ENCODE peak calls at places on chromosomes 2 and 18, in ten cellular contexts. One of them, this sample, is unnamed.

GRCh38 chr2:105380432-105381118 is 18.3 kb downstream of the FHL2 start:
- DNase-seq in activated T-helper 1 cell treated with anti-CD3 and anti-CD28 coated beads, Interleukin-12 subunit alpha, Interleukin-12 subunit beta, Interleukin-2, Interleukin-4 antibody, amounts not matched to agents 30 ng/mL and 10 ng/mL and 1 ng/mL, durations not matched to agents 14 hours and 24 hours and 36 hours: no peak
- DNase-seq in mucosa of gallbladder: no peak
- DNase-seq in NCI-H748 treated with DMSO at 0.1 percent for 48 hours: no peak
- DNase-seq in HCT116: no peak
- DNase-seq in hepatocyte: no peak
- DNase-seq in thoracic aorta: no peak
- DNase-seq in smooth muscle cell of the brain vasculature: no peak
- DNase-seq in NCI-H774: no peak
- DNase-seq in germinal center: no peak
- DNase-seq in this sample: no peak

GRCh38 chr2:204973546-204974071 is 428.3 kb downstream of the PARD3B start:
- DNase-seq in mucosa of gallbladder: no peak
- DNase-seq in NCI-H774: no peak
- DNase-seq in activated T-helper 1 cell treated with anti-CD3 and anti-CD28 coated beads, Interleukin-12 subunit alpha, Interleukin-12 subunit beta, Interleukin-2, Interleukin-4 antibody, amounts not matched to agents 30 ng/mL and 10 ng/mL and 1 ng/mL, durations not matched to agents 14 hours and 24 hours and 36 hours: no peak
- DNase-seq in germinal center: no peak
- DNase-seq in HCT116: no peak
- DNase-seq in thoracic aorta: no peak
- DNase-seq in smooth muscle cell of the brain vasculature: no peak
- DNase-seq in hepatocyte: no peak
- DNase-seq in NCI-H748 treated with DMSO at 0.1 percent for 48 hours: no peak
- DNase-seq in this sample: no peak

GRCh38 chr2:232139171-232139594 is 177.7 kb downstream of the DIS3L2 start:
- DNase-seq in NCI-H774: no peak
- DNase-seq in germinal center: no peak
- DNase-seq in smooth muscle cell of the brain vasculature: no peak
- DNase-seq in hepatocyte: no peak
- DNase-seq in thoracic aorta: no peak
- DNase-seq in mucosa of gallbladder: no peak
- DNase-seq in HCT116: no peak
- DNase-seq in NCI-H748 treated with DMSO at 0.1 percent for 48 hours: no peak
- DNase-seq in activated T-helper 1 cell treated with anti-CD3 and anti-CD28 coated beads, Interleukin-12 subunit alpha, Interleukin-12 subunit beta, Interleukin-2, Interleukin-4 antibody, amounts not matched to agents 30 ng/mL and 10 ng/mL and 1 ng/mL, durations not matched to agents 14 hours and 24 hours and 36 hours: no peak
- DNase-seq in this sample: no peak

GRCh38 chr2:188971316-188971930 is 2.8 kb upstream of the COL3A1 start:
- DNase-seq in hepatocyte: no peak
- DNase-seq in activated T-helper 1 cell treated with anti-CD3 and anti-CD28 coated beads, Interleukin-12 subunit alpha, Interleukin-12 subunit beta, Interleukin-2, Interleukin-4 antibody, amounts not matched to agents 30 ng/mL and 10 ng/mL and 1 ng/mL, durations not matched to agents 14 hours and 24 hours and 36 hours: no peak
- DNase-seq in HCT116: no peak
- DNase-seq in NCI-H748 treated with DMSO at 0.1 percent for 48 hours: no peak
- DNase-seq in NCI-H774: no peak
- DNase-seq in smooth muscle cell of the brain vasculature: no peak
- DNase-seq in germinal center: no peak
- DNase-seq in thoracic aorta: no peak
- DNase-seq in mucosa of gallbladder: no peak
- DNase-seq in this sample: no peak

GRCh38 chr18:23825978-23826405 is 136.7 kb downstream of the LAMA3 start:
- DNase-seq in hepatocyte: peak
- DNase-seq in NCI-H774: no peak
- DNase-seq in NCI-H748 treated with DMSO at 0.1 percent for 48 hours: no peak
- DNase-seq in activated T-helper 1 cell treated with anti-CD3 and anti-CD28 coated beads, Interleukin-12 subunit alpha, Interleukin-12 subunit beta, Interleukin-2, Interleukin-4 antibody, amounts not matched to agents 30 ng/mL and 10 ng/mL and 1 ng/mL, durations not matched to agents 14 hours and 24 hours and 36 hours: no peak
- DNase-seq in HCT116: no peak
- DNase-seq in mucosa of gallbladder: peak
- DNase-seq in thoracic aorta: peak
- DNase-seq in smooth muscle cell of the brain vasculature: no peak
- DNase-seq in germinal center: no peak
- DNase-seq in this sample: peak

GRCh38 chr2:203670939-203671338 is 35.5 kb upstream of the CD28 start:
- DNase-seq in hepatocyte: no peak
- DNase-seq in NCI-H774: no peak
- DNase-seq in HCT116: no peak
- DNase-seq in smooth muscle cell of the brain vasculature: no peak
- DNase-seq in NCI-H748 treated with DMSO at 0.1 percent for 48 hours: no peak
- DNase-seq in germinal center: no peak
- DNase-seq in activated T-helper 1 cell treated with anti-CD3 and anti-CD28 coated beads, Interleukin-12 subunit alpha, Interleukin-12 subunit beta, Interleukin-2, Interleukin-4 antibody, amounts not matched to agents 30 ng/mL and 10 ng/mL and 1 ng/mL, durations not matched to agents 14 hours and 24 hours and 36 hours: no peak
- DNase-seq in mucosa of gallbladder: no peak
- DNase-seq in thoracic aorta: no peak
- DNase-seq in this sample: peak

GRCh38 chr2:46821600-46821999 is 94.0 kb downstream of the MCFD2 start:
- DNase-seq in NCI-H774: no peak
- DNase-seq in thoracic aorta: no peak
- DNase-seq in mucosa of gallbladder: no peak
- DNase-seq in hepatocyte: no peak
- DNase-seq in smooth muscle cell of the brain vasculature: no peak
- DNase-seq in HCT116: no peak
- DNase-seq in germinal center: no peak
- DNase-seq in activated T-helper 1 cell treated with anti-CD3 and anti-CD28 coated beads, Interleukin-12 subunit alpha, Interleukin-12 subunit beta, Interleukin-2, Interleukin-4 antibody, amounts not matched to agents 30 ng/mL and 10 ng/mL and 1 ng/mL, durations not matched to agents 14 hours and 24 hours and 36 hours: no peak
- DNase-seq in NCI-H748 treated with DMSO at 0.1 percent for 48 hours: no peak
- DNase-seq in this sample: no peak

GRCh38 chr2:226835420-226835795 is 446 bp upstream of the RHBDD1 start:
- DNase-seq in hepatocyte: peak
- DNase-seq in mucosa of gallbladder: peak
- DNase-seq in germinal center: peak
- DNase-seq in HCT116: no peak
- DNase-seq in activated T-helper 1 cell treated with anti-CD3 and anti-CD28 coated beads, Interleukin-12 subunit alpha, Interleukin-12 subunit beta, Interleukin-2, Interleukin-4 antibody, amounts not matched to agents 30 ng/mL and 10 ng/mL and 1 ng/mL, durations not matched to agents 14 hours and 24 hours and 36 hours: no peak
- DNase-seq in thoracic aorta: no peak
- DNase-seq in NCI-H774: no peak
- DNase-seq in NCI-H748 treated with DMSO at 0.1 percent for 48 hours: no peak
- DNase-seq in smooth muscle cell of the brain vasculature: no peak
- DNase-seq in this sample: no peak

GRCh38 chr2:238102865-238103264 is 2.7 kb downstream of the ESPNL start:
- DNase-seq in thoracic aorta: no peak
- DNase-seq in mucosa of gallbladder: no peak
- DNase-seq in NCI-H774: no peak
- DNase-seq in smooth muscle cell of the brain vasculature: no peak
- DNase-seq in germinal center: no peak
- DNase-seq in activated T-helper 1 cell treated with anti-CD3 and anti-CD28 coated beads, Interleukin-12 subunit alpha, Interleukin-12 subunit beta, Interleukin-2, Interleukin-4 antibody, amounts not matched to agents 30 ng/mL and 10 ng/mL and 1 ng/mL, durations not matched to agents 14 hours and 24 hours and 36 hours: no peak
- DNase-seq in HCT116: no peak
- DNase-seq in hepatocyte: no peak
- DNase-seq in NCI-H748 treated with DMSO at 0.1 percent for 48 hours: no peak
- DNase-seq in this sample: no peak

GRCh38 chr2:15142069-15142689 is 419.0 kb downstream of the NBAS start:
- DNase-seq in activated T-helper 1 cell treated with anti-CD3 and anti-CD28 coated beads, Interleukin-12 subunit alpha, Interleukin-12 subunit beta, Interleukin-2, Interleukin-4 antibody, amounts not matched to agents 30 ng/mL and 10 ng/mL and 1 ng/mL, durations not matched to agents 14 hours and 24 hours and 36 hours: peak
- DNase-seq in HCT116: no peak
- DNase-seq in germinal center: peak
- DNase-seq in thoracic aorta: no peak
- DNase-seq in hepatocyte: no peak
- DNase-seq in NCI-H774: peak
- DNase-seq in mucosa of gallbladder: no peak
- DNase-seq in NCI-H748 treated with DMSO at 0.1 percent for 48 hours: peak
- DNase-seq in smooth muscle cell of the brain vasculature: no peak
- DNase-seq in this sample: no peak

GRCh38 chr2:134917958-134918517 is 584 bp upstream of the CCNT2 start:
- DNase-seq in NCI-H774: peak
- DNase-seq in smooth muscle cell of the brain vasculature: no peak
- DNase-seq in thoracic aorta: peak
- DNase-seq in germinal center: peak
- DNase-seq in NCI-H748 treated with DMSO at 0.1 percent for 48 hours: peak
- DNase-seq in hepatocyte: no peak
- DNase-seq in mucosa of gallbladder: no peak
- DNase-seq in activated T-helper 1 cell treated with anti-CD3 and anti-CD28 coated beads, Interleukin-12 subunit alpha, Interleukin-12 subunit beta, Interleukin-2, Interleukin-4 antibody, amounts not matched to agents 30 ng/mL and 10 ng/mL and 1 ng/mL, durations not matched to agents 14 hours and 24 hours and 36 hours: peak
- DNase-seq in HCT116: no peak
- DNase-seq in this sample: no peak

GRCh38 chr2:200168641-200169265 is 137.7 kb upstream of the SPATS2L start:
- DNase-seq in mucosa of gallbladder: no peak
- DNase-seq in germinal center: no peak
- DNase-seq in HCT116: no peak
- DNase-seq in hepatocyte: no peak
- DNase-seq in NCI-H748 treated with DMSO at 0.1 percent for 48 hours: no peak
- DNase-seq in NCI-H774: no peak
- DNase-seq in activated T-helper 1 cell treated with anti-CD3 and anti-CD28 coated beads, Interleukin-12 subunit alpha, Interleukin-12 subunit beta, Interleukin-2, Interleukin-4 antibody, amounts not matched to agents 30 ng/mL and 10 ng/mL and 1 ng/mL, durations not matched to agents 14 hours and 24 hours and 36 hours: no peak
- DNase-seq in smooth muscle cell of the brain vasculature: no peak
- DNase-seq in thoracic aorta: no peak
- DNase-seq in this sample: no peak

GRCh38 chr2:110978148-110978547 is 142.6 kb upstream of the BCL2L11 start:
- DNase-seq in activated T-helper 1 cell treated with anti-CD3 and anti-CD28 coated beads, Interleukin-12 subunit alpha, Interleukin-12 subunit beta, Interleukin-2, Interleukin-4 antibody, amounts not matched to agents 30 ng/mL and 10 ng/mL and 1 ng/mL, durations not matched to agents 14 hours and 24 hours and 36 hours: no peak
- DNase-seq in hepatocyte: no peak
- DNase-seq in smooth muscle cell of the brain vasculature: no peak
- DNase-seq in HCT116: no peak
- DNase-seq in mucosa of gallbladder: no peak
- DNase-seq in NCI-H748 treated with DMSO at 0.1 percent for 48 hours: no peak
- DNase-seq in thoracic aorta: no peak
- DNase-seq in NCI-H774: no peak
- DNase-seq in germinal center: no peak
- DNase-seq in this sample: no peak

GRCh38 chr18:51578403-51578980 is 381.0 kb upstream of the MEX3C start:
- DNase-seq in smooth muscle cell of the brain vasculature: no peak
- DNase-seq in HCT116: no peak
- DNase-seq in mucosa of gallbladder: no peak
- DNase-seq in NCI-H774: no peak
- DNase-seq in NCI-H748 treated with DMSO at 0.1 percent for 48 hours: no peak
- DNase-seq in hepatocyte: no peak
- DNase-seq in activated T-helper 1 cell treated with anti-CD3 and anti-CD28 coated beads, Interleukin-12 subunit alpha, Interleukin-12 subunit beta, Interleukin-2, Interleukin-4 antibody, amounts not matched to agents 30 ng/mL and 10 ng/mL and 1 ng/mL, durations not matched to agents 14 hours and 24 hours and 36 hours: no peak
- DNase-seq in germinal center: no peak
- DNase-seq in thoracic aorta: no peak
- DNase-seq in this sample: no peak

GRCh38 chr2:154375625-154376020 is 322.9 kb upstream of the KCNJ3 start:
- DNase-seq in hepatocyte: peak
- DNase-seq in NCI-H774: peak
- DNase-seq in activated T-helper 1 cell treated with anti-CD3 and anti-CD28 coated beads, Interleukin-12 subunit alpha, Interleukin-12 subunit beta, Interleukin-2, Interleukin-4 antibody, amounts not matched to agents 30 ng/mL and 10 ng/mL and 1 ng/mL, durations not matched to agents 14 hours and 24 hours and 36 hours: no peak
- DNase-seq in smooth muscle cell of the brain vasculature: no peak
- DNase-seq in thoracic aorta: no peak
- DNase-seq in NCI-H748 treated with DMSO at 0.1 percent for 48 hours: peak
- DNase-seq in mucosa of gallbladder: no peak
- DNase-seq in germinal center: no peak
- DNase-seq in HCT116: peak
- DNase-seq in this sample: peak

GRCh38 chr2:74414475-74414874 is 6.9 kb downstream of the C2orf81 start:
- DNase-seq in hepatocyte: no peak
- DNase-seq in NCI-H748 treated with DMSO at 0.1 percent for 48 hours: no peak
- DNase-seq in germinal center: no peak
- DNase-seq in activated T-helper 1 cell treated with anti-CD3 and anti-CD28 coated beads, Interleukin-12 subunit alpha, Interleukin-12 subunit beta, Interleukin-2, Interleukin-4 antibody, amounts not matched to agents 30 ng/mL and 10 ng/mL and 1 ng/mL, durations not matched to agents 14 hours and 24 hours and 36 hours: no peak
- DNase-seq in HCT116: no peak
- DNase-seq in NCI-H774: no peak
- DNase-seq in mucosa of gallbladder: no peak
- DNase-seq in thoracic aorta: no peak
- DNase-seq in smooth muscle cell of the brain vasculature: no peak
- DNase-seq in this sample: no peak

GRCh38 chr2:136376798-136377211 is 258.9 kb upstream of the CXCR4 start:
- DNase-seq in NCI-H748 treated with DMSO at 0.1 percent for 48 hours: no peak
- DNase-seq in HCT116: no peak
- DNase-seq in mucosa of gallbladder: no peak
- DNase-seq in hepatocyte: no peak
- DNase-seq in activated T-helper 1 cell treated with anti-CD3 and anti-CD28 coated beads, Interleukin-12 subunit alpha, Interleukin-12 subunit beta, Interleukin-2, Interleukin-4 antibody, amounts not matched to agents 30 ng/mL and 10 ng/mL and 1 ng/mL, durations not matched to agents 14 hours and 24 hours and 36 hours: no peak
- DNase-seq in thoracic aorta: no peak
- DNase-seq in NCI-H774: no peak
- DNase-seq in smooth muscle cell of the brain vasculature: no peak
- DNase-seq in germinal center: no peak
- DNase-seq in this sample: no peak

GRCh38 chr2:121427187-121427689 is 103.4 kb upstream of the RNU4ATAC start:
- DNase-seq in hepatocyte: no peak
- DNase-seq in NCI-H774: no peak
- DNase-seq in smooth muscle cell of the brain vasculature: no peak
- DNase-seq in thoracic aorta: no peak
- DNase-seq in HCT116: no peak
- DNase-seq in activated T-helper 1 cell treated with anti-CD3 and anti-CD28 coated beads, Interleukin-12 subunit alpha, Interleukin-12 subunit beta, Interleukin-2, Interleukin-4 antibody, amounts not matched to agents 30 ng/mL and 10 ng/mL and 1 ng/mL, durations not matched to agents 14 hours and 24 hours and 36 hours: no peak
- DNase-seq in germinal center: no peak
- DNase-seq in mucosa of gallbladder: no peak
- DNase-seq in NCI-H748 treated with DMSO at 0.1 percent for 48 hours: no peak
- DNase-seq in this sample: peak

GRCh38 chr2:55839182-55839819 is 84.3 kb downstream of the EFEMP1 start:
- DNase-seq in germinal center: no peak
- DNase-seq in activated T-helper 1 cell treated with anti-CD3 and anti-CD28 coated beads, Interleukin-12 subunit alpha, Interleukin-12 subunit beta, Interleukin-2, Interleukin-4 antibody, amounts not matched to agents 30 ng/mL and 10 ng/mL and 1 ng/mL, durations not matched to agents 14 hours and 24 hours and 36 hours: no peak
- DNase-seq in smooth muscle cell of the brain vasculature: no peak
- DNase-seq in hepatocyte: peak
- DNase-seq in NCI-H748 treated with DMSO at 0.1 percent for 48 hours: peak
- DNase-seq in HCT116: no peak
- DNase-seq in mucosa of gallbladder: peak
- DNase-seq in NCI-H774: peak
- DNase-seq in thoracic aorta: no peak
- DNase-seq in this sample: peak

GRCh38 chr18:56831988-56832387 is 180.8 kb downstream of the WDR7 start:
- DNase-seq in mucosa of gallbladder: no peak
- DNase-seq in NCI-H748 treated with DMSO at 0.1 percent for 48 hours: no peak
- DNase-seq in thoracic aorta: no peak
- DNase-seq in activated T-helper 1 cell treated with anti-CD3 and anti-CD28 coated beads, Interleukin-12 subunit alpha, Interleukin-12 subunit beta, Interleukin-2, Interleukin-4 antibody, amounts not matched to agents 30 ng/mL and 10 ng/mL and 1 ng/mL, durations not matched to agents 14 hours and 24 hours and 36 hours: no peak
- DNase-seq in HCT116: no peak
- DNase-seq in smooth muscle cell of the brain vasculature: peak
- DNase-seq in hepatocyte: no peak
- DNase-seq in germinal center: no peak
- DNase-seq in NCI-H774: no peak
- DNase-seq in this sample: no peak

GRCh38 chr2:25043241-25043867 is 1.5 kb downstream of the EFR3B start:
- DNase-seq in smooth muscle cell of the brain vasculature: peak
- DNase-seq in germinal center: no peak
- DNase-seq in mucosa of gallbladder: no peak
- DNase-seq in activated T-helper 1 cell treated with anti-CD3 and anti-CD28 coated beads, Interleukin-12 subunit alpha, Interleukin-12 subunit beta, Interleukin-2, Interleukin-4 antibody, amounts not matched to agents 30 ng/mL and 10 ng/mL and 1 ng/mL, durations not matched to agents 14 hours and 24 hours and 36 hours: no peak
- DNase-seq in NCI-H774: no peak
- DNase-seq in hepatocyte: peak
- DNase-seq in thoracic aorta: no peak
- DNase-seq in HCT116: no peak
- DNase-seq in NCI-H748 treated with DMSO at 0.1 percent for 48 hours: no peak
- DNase-seq in this sample: peak

GRCh38 chr2:71506222-71506621 is 52.9 kb downstream of the DYSF start:
- DNase-seq in thoracic aorta: no peak
- DNase-seq in germinal center: no peak
- DNase-seq in NCI-H748 treated with DMSO at 0.1 percent for 48 hours: no peak
- DNase-seq in activated T-helper 1 cell treated with anti-CD3 and anti-CD28 coated beads, Interleukin-12 subunit alpha, Interleukin-12 subunit beta, Interleukin-2, Interleukin-4 antibody, amounts not matched to agents 30 ng/mL and 10 ng/mL and 1 ng/mL, durations not matched to agents 14 hours and 24 hours and 36 hours: no peak
- DNase-seq in mucosa of gallbladder: no peak
- DNase-seq in NCI-H774: no peak
- DNase-seq in smooth muscle cell of the brain vasculature: no peak
- DNase-seq in hepatocyte: no peak
- DNase-seq in HCT116: no peak
- DNase-seq in this sample: no peak

GRCh38 chr2:53500181-53500580 is 267.4 kb upstream of the CHAC2 start:
- DNase-seq in germinal center: no peak
- DNase-seq in smooth muscle cell of the brain vasculature: no peak
- DNase-seq in thoracic aorta: peak
- DNase-seq in HCT116: no peak
- DNase-seq in mucosa of gallbladder: no peak
- DNase-seq in NCI-H774: no peak
- DNase-seq in NCI-H748 treated with DMSO at 0.1 percent for 48 hours: no peak
- DNase-seq in activated T-helper 1 cell treated with anti-CD3 and anti-CD28 coated beads, Interleukin-12 subunit alpha, Interleukin-12 subunit beta, Interleukin-2, Interleukin-4 antibody, amounts not matched to agents 30 ng/mL and 10 ng/mL and 1 ng/mL, durations not matched to agents 14 hours and 24 hours and 36 hours: no peak
- DNase-seq in hepatocyte: no peak
- DNase-seq in this sample: no peak

GRCh38 chr18:10315542-10315941 is 138.9 kb upstream of the APCDD1 start:
- DNase-seq in hepatocyte: no peak
- DNase-seq in NCI-H774: no peak
- DNase-seq in HCT116: no peak
- DNase-seq in NCI-H748 treated with DMSO at 0.1 percent for 48 hours: no peak
- DNase-seq in activated T-helper 1 cell treated with anti-CD3 and anti-CD28 coated beads, Interleukin-12 subunit alpha, Interleukin-12 subunit beta, Interleukin-2, Interleukin-4 antibody, amounts not matched to agents 30 ng/mL and 10 ng/mL and 1 ng/mL, durations not matched to agents 14 hours and 24 hours and 36 hours: no peak
- DNase-seq in germinal center: no peak
- DNase-seq in mucosa of gallbladder: no peak
- DNase-seq in thoracic aorta: no peak
- DNase-seq in smooth muscle cell of the brain vasculature: no peak
- DNase-seq in this sample: no peak

GRCh38 chr2:100320547-100321180 is 1.6 kb downstream of the LONRF2 start:
- DNase-seq in mucosa of gallbladder: peak
- DNase-seq in NCI-H774: peak
- DNase-seq in germinal center: no peak
- DNase-seq in HCT116: no peak
- DNase-seq in smooth muscle cell of the brain vasculature: no peak
- DNase-seq in NCI-H748 treated with DMSO at 0.1 percent for 48 hours: peak
- DNase-seq in thoracic aorta: no peak
- DNase-seq in hepatocyte: peak
- DNase-seq in activated T-helper 1 cell treated with anti-CD3 and anti-CD28 coated beads, Interleukin-12 subunit alpha, Interleukin-12 subunit beta, Interleukin-2, Interleukin-4 antibody, amounts not matched to agents 30 ng/mL and 10 ng/mL and 1 ng/mL, durations not matched to agents 14 hours and 24 hours and 36 hours: no peak
- DNase-seq in this sample: no peak

GRCh38 chr2:186503827-186504606 is 18.0 kb downstream of the ZC3H15 start:
- DNase-seq in HCT116: no peak
- DNase-seq in NCI-H748 treated with DMSO at 0.1 percent for 48 hours: peak
- DNase-seq in germinal center: no peak
- DNase-seq in activated T-helper 1 cell treated with anti-CD3 and anti-CD28 coated beads, Interleukin-12 subunit alpha, Interleukin-12 subunit beta, Interleukin-2, Interleukin-4 antibody, amounts not matched to agents 30 ng/mL and 10 ng/mL and 1 ng/mL, durations not matched to agents 14 hours and 24 hours and 36 hours: no peak
- DNase-seq in NCI-H774: peak
- DNase-seq in mucosa of gallbladder: no peak
- DNase-seq in smooth muscle cell of the brain vasculature: no peak
- DNase-seq in thoracic aorta: no peak
- DNase-seq in hepatocyte: peak
- DNase-seq in this sample: peak

GRCh38 chr2:164847966-164848365 is 6.3 kb upstream of the COBLL1 start:
- DNase-seq in HCT116: no peak
- DNase-seq in NCI-H774: no peak
- DNase-seq in smooth muscle cell of the brain vasculature: no peak
- DNase-seq in thoracic aorta: no peak
- DNase-seq in mucosa of gallbladder: no peak
- DNase-seq in hepatocyte: peak
- DNase-seq in activated T-helper 1 cell treated with anti-CD3 and anti-CD28 coated beads, Interleukin-12 subunit alpha, Interleukin-12 subunit beta, Interleukin-2, Interleukin-4 antibody, amounts not matched to agents 30 ng/mL and 10 ng/mL and 1 ng/mL, durations not matched to agents 14 hours and 24 hours and 36 hours: no peak
- DNase-seq in NCI-H748 treated with DMSO at 0.1 percent for 48 hours: no peak
- DNase-seq in germinal center: no peak
- DNase-seq in this sample: peak

GRCh38 chr18:52190195-52190594 is 149.8 kb upstream of the DCC start:
- DNase-seq in mucosa of gallbladder: no peak
- DNase-seq in NCI-H748 treated with DMSO at 0.1 percent for 48 hours: no peak
- DNase-seq in germinal center: no peak
- DNase-seq in HCT116: no peak
- DNase-seq in hepatocyte: no peak
- DNase-seq in smooth muscle cell of the brain vasculature: no peak
- DNase-seq in activated T-helper 1 cell treated with anti-CD3 and anti-CD28 coated beads, Interleukin-12 subunit alpha, Interleukin-12 subunit beta, Interleukin-2, Interleukin-4 antibody, amounts not matched to agents 30 ng/mL and 10 ng/mL and 1 ng/mL, durations not matched to agents 14 hours and 24 hours and 36 hours: no peak
- DNase-seq in thoracic aorta: no peak
- DNase-seq in NCI-H774: no peak
- DNase-seq in this sample: no peak